ENCODE peak calls at places on chromosomes 12 and 14, in four cellular contexts. One of them, this sample, is unnamed.

GRCh38 chr12:14723763-14724162 is 27.4 kb upstream of the GUCY2C start:
- DNase-seq in K562: peak
- DNase-seq in A549: peak
- DNase-seq in H1: no peak
- DNase-seq in this sample: peak

GRCh38 chr14:69921052-69921451 is 41.8 kb downstream of the SMOC1 start:
- DNase-seq in H1: no peak
- DNase-seq in K562: no peak
- DNase-seq in A549: no peak
- DNase-seq in this sample: no peak

GRCh38 chr14:100376751-100377171 is 53.6 kb downstream of the SLC25A47 start:
- DNase-seq in H1: no peak
- DNase-seq in A549: peak
- DNase-seq in K562: no peak
- DNase-seq in this sample: peak

GRCh38 chr12:72057330-72057911 is 118.8 kb downstream of the TPH2 start:
- DNase-seq in A549: no peak
- DNase-seq in H1: no peak
- DNase-seq in K562: no peak
- DNase-seq in this sample: no peak

GRCh38 chr12:114478891-114479290 is 72.9 kb upstream of the TBX5 start:
- DNase-seq in A549: no peak
- DNase-seq in H1: no peak
- DNase-seq in K562: no peak
- DNase-seq in this sample: no peak

GRCh38 chr12:12786716-12787601 is 1.5 kb downstream of the APOLD1 start:
- DNase-seq in K562: peak
- DNase-seq in A549: peak
- DNase-seq in H1: peak
- DNase-seq in this sample: peak

GRCh38 chr12:53004582-53004981 is 1.7 kb upstream of the EIF4B start:
- DNase-seq in H1: no peak
- DNase-seq in A549: no peak
- DNase-seq in K562: no peak
- DNase-seq in this sample: no peak

GRCh38 chr12:93943766-93944165 is 204.6 kb upstream of the PLXNC1 start:
- DNase-seq in K562: no peak
- DNase-seq in H1: no peak
- DNase-seq in A549: no peak
- DNase-seq in this sample: no peak

GRCh38 chr12:76041406-76041805 is 9.8 kb upstream of the PHLDA1 start:
- DNase-seq in H1: no peak
- DNase-seq in A549: no peak
- DNase-seq in K562: no peak
- DNase-seq in this sample: no peak

GRCh38 chr12:95820096-95820703 is 29.6 kb upstream of the NTN4 start:
- DNase-seq in H1: no peak
- DNase-seq in A549: peak
- DNase-seq in K562: peak
- DNase-seq in this sample: peak

GRCh38 chr12:89073027-89073398 is 279.3 kb downstream of the DUSP6 start:
- DNase-seq in A549: no peak
- DNase-seq in H1: no peak
- DNase-seq in K562: no peak
- DNase-seq in this sample: no peak

GRCh38 chr12:52573306-52573705 is 337 bp downstream of the KRT74 start:
- DNase-seq in K562: no peak
- DNase-seq in H1: no peak
- DNase-seq in A549: no peak
- DNase-seq in this sample: no peak

GRCh38 chr14:87491816-87492215 is 501.2 kb downstream of the GALC start:
- DNase-seq in H1: no peak
- DNase-seq in A549: no peak
- DNase-seq in K562: no peak
- DNase-seq in this sample: no peak

GRCh38 chr12:58364389-58365086 is 423.2 kb downstream of the ATP23 start:
- DNase-seq in A549: peak
- DNase-seq in H1: no peak
- DNase-seq in K562: no peak
- DNase-seq in this sample: no peak

GRCh38 chr12:4664111-4664510 is 15.2 kb downstream of the NDUFA9 start:
- DNase-seq in H1: no peak
- DNase-seq in A549: no peak
- DNase-seq in K562: no peak
- DNase-seq in this sample: no peak

GRCh38 chr14:72560856-72561493 is 332.9 kb downstream of the DPF3 start:
- DNase-seq in H1: no peak
- DNase-seq in A549: no peak
- DNase-seq in K562: no peak
- DNase-seq in this sample: no peak

GRCh38 chr12:54384591-54385041 is at the start of gene ZNF385A:
- DNase-seq in H1: no peak
- DNase-seq in K562: no peak
- DNase-seq in A549: no peak
- DNase-seq in this sample: no peak

GRCh38 chr14:32450919-32451675 is 122.0 kb downstream of the AKAP6 start:
- DNase-seq in A549: no peak
- DNase-seq in K562: no peak
- DNase-seq in H1: no peak
- DNase-seq in this sample: no peak

GRCh38 chr12:132071001-132071810 is 72.9 kb downstream of the DDX51 start:
- DNase-seq in A549: no peak
- DNase-seq in H1: no peak
- DNase-seq in K562: no peak
- DNase-seq in this sample: no peak

GRCh38 chr12:111413442-111414086 is 7.8 kb downstream of the SH2B3 start:
- DNase-seq in A549: no peak
- DNase-seq in H1: no peak
- DNase-seq in K562: no peak
- DNase-seq in this sample: no peak

GRCh38 chr12:16389594-16389993 is 42.1 kb downstream of the MGST1 start:
- DNase-seq in H1: no peak
- DNase-seq in K562: no peak
- DNase-seq in A549: no peak
- DNase-seq in this sample: no peak

GRCh38 chr12:132171293-132171967 is 27.2 kb downstream of the NOC4L start:
- DNase-seq in A549: no peak
- DNase-seq in K562: no peak
- DNase-seq in H1: no peak
- DNase-seq in this sample: no peak

GRCh38 chr12:70606001-70606400 is 31.2 kb downstream of the PTPRB start:
- DNase-seq in K562: no peak
- DNase-seq in H1: no peak
- DNase-seq in A549: no peak
- DNase-seq in this sample: peak

GRCh38 chr12:130167537-130167936 is 5.3 kb downstream of the FZD10 start:
- DNase-seq in K562: no peak
- DNase-seq in H1: no peak
- DNase-seq in A549: no peak
- DNase-seq in this sample: no peak

GRCh38 chr14:89723930-89724915 is 230.3 kb downstream of the EFCAB11 start:
- DNase-seq in K562: no peak
- DNase-seq in A549: no peak
- DNase-seq in H1: no peak
- DNase-seq in this sample: no peak

GRCh38 chr14:52089208-52089607 is 20.3 kb upstream of the NID2 start:
- DNase-seq in K562: no peak
- DNase-seq in A549: no peak
- DNase-seq in H1: no peak
- DNase-seq in this sample: no peak

GRCh38 chr12:49809369-49810158 is 18.6 kb downstream of the NCKAP5L start:
- DNase-seq in H1: no peak
- DNase-seq in K562: no peak
- DNase-seq in A549: no peak
- DNase-seq in this sample: no peak

GRCh38 chr12:85519163-85519562 is 239.1 kb downstream of the ALX1 start:
- DNase-seq in H1: no peak
- DNase-seq in A549: no peak
- DNase-seq in K562: no peak
- DNase-seq in this sample: no peak

GRCh38 chr14:101827286-101827685 is 65.8 kb downstream of the PPP2R5C start:
- DNase-seq in A549: no peak
- DNase-seq in H1: no peak
- DNase-seq in K562: no peak
- DNase-seq in this sample: no peak

GRCh38 chr14:85439696-85440328 is 90.1 kb upstream of the FLRT2 start:
- DNase-seq in A549: no peak
- DNase-seq in K562: no peak
- DNase-seq in H1: no peak
- DNase-seq in this sample: no peak

GRCh38 chr12:68755536-68756243 is 9.7 kb downstream of the SLC35E3 start:
- DNase-seq in A549: no peak
- DNase-seq in K562: no peak
- DNase-seq in H1: no peak
- DNase-seq in this sample: no peak

GRCh38 chr12:27193854-27194544 is 50.1 kb upstream of the STK38L start:
- DNase-seq in K562: no peak
- DNase-seq in A549: no peak
- DNase-seq in H1: no peak
- DNase-seq in this sample: no peak

GRCh38 chr14:97120204-97121120 is 323.3 kb downstream of the VRK1 start:
- DNase-seq in K562: no peak
- DNase-seq in H1: no peak
- DNase-seq in A549: no peak
- DNase-seq in this sample: no peak

GRCh38 chr14:50520947-50521815 is 11.2 kb downstream of the MAP4K5 start:
- DNase-seq in K562: no peak
- DNase-seq in H1: no peak
- DNase-seq in A549: peak
- DNase-seq in this sample: no peak

GRCh38 chr12:27434673-27435565 is 11.6 kb upstream of the SMCO2 start:
- DNase-seq in A549: peak
- DNase-seq in H1: no peak
- DNase-seq in K562: peak
- DNase-seq in this sample: no peak

GRCh38 chr12:8033153-8034044 is 883 bp downstream of the FOXJ2 start:
- DNase-seq in K562: peak
- DNase-seq in H1: no peak
- DNase-seq in A549: peak
- DNase-seq in this sample: no peak

GRCh38 chr12:27751386-27752047 is 28.5 kb upstream of the KLHL42 start:
- DNase-seq in A549: no peak
- DNase-seq in K562: peak
- DNase-seq in H1: no peak
- DNase-seq in this sample: no peak

GRCh38 chr12:115583591-115583990 is 693.9 kb downstream of the MED13L start:
- DNase-seq in K562: no peak
- DNase-seq in A549: no peak
- DNase-seq in H1: no peak
- DNase-seq in this sample: no peak

GRCh38 chr12:87690236-87690810 is 338.9 kb downstream of the C12orf50 start:
- DNase-seq in H1: no peak
- DNase-seq in K562: no peak
- DNase-seq in A549: no peak
- DNase-seq in this sample: no peak
- TF ChIP-seq PHF8 in H1: no peak
- TF ChIP-seq PHF8 in K562: no peak
- TF ChIP-seq PHF8 in A549: no peak
- TF ChIP-seq PHF8 in this sample: no peak

GRCh38 chr12:18849080-18849479 is 111.2 kb downstream of the CAPZA3 start:
- DNase-seq in K562: no peak
- DNase-seq in H1: no peak
- DNase-seq in A549: no peak
- DNase-seq in this sample: no peak
- TF ChIP-seq PHF8 in K562: no peak
- TF ChIP-seq PHF8 in H1: no peak
- TF ChIP-seq PHF8 in A549: no peak
- TF ChIP-seq PHF8 in this sample: no peak

GRCh38 chr14:64566651-64567122 is 16.9 kb downstream of the PPP1R36 start:
- DNase-seq in H1: no peak
- DNase-seq in K562: no peak
- DNase-seq in A549: no peak
- DNase-seq in this sample: no peak
- TF ChIP-seq PHF8 in H1: no peak
- TF ChIP-seq PHF8 in K562: no peak
- TF ChIP-seq PHF8 in A549: no peak
- TF ChIP-seq PHF8 in this sample: no peak

DNA sequence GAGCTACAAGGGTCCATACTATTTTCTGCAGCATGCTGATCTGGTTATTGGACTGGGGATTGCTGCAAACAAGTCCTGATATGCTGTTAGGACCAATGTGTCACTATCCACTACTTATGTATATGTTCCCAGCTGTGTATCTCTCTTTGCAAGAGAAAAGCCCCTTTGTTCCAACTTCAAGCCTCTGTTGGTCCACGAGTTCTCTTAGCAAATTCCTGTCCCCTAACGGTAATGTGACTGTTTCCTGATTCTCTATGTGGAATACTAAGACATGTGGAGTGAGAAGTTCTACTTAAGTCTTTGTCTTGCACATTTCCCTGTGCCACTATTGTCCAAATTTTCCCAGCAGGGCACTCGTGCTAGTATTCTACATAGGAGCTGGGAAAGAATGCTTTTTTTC is 557.7 kb downstream of the FSCB start:
- DNase-seq in K562: no peak
- DNase-seq in H1: peak
- DNase-seq in A549: no peak
- DNase-seq in this sample: no peak
- TF ChIP-seq PHF8 in K562: no peak
- TF ChIP-seq PHF8 in H1: no peak
- TF ChIP-seq PHF8 in A549: no peak
- TF ChIP-seq PHF8 in this sample: no peak

DNA sequence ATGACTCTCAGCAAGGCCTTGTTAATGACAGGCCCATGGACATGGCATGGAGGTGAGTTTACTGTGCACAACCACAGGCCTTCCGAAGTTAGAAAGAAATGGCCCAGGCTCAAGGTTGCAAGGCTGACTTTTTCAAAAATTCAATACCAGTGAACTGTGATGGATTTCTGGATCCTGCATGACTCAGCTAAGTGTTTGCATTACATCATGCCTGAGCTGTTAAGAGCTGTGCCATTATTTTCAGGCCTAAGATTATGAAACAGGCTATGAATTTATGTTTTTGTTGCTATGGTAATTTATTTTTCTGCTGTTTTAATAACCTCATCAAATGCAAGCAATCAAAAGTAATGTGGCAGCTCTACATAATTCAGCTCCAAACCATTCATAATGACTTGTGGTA is 457.7 kb upstream of the TMEM132C start:
- DNase-seq in K562: no peak
- DNase-seq in A549: no peak
- DNase-seq in H1: no peak
- DNase-seq in this sample: no peak
- TF ChIP-seq PHF8 in K562: no peak
- TF ChIP-seq PHF8 in A549: no peak
- TF ChIP-seq PHF8 in H1: no peak
- TF ChIP-seq PHF8 in this sample: no peak

DNA sequence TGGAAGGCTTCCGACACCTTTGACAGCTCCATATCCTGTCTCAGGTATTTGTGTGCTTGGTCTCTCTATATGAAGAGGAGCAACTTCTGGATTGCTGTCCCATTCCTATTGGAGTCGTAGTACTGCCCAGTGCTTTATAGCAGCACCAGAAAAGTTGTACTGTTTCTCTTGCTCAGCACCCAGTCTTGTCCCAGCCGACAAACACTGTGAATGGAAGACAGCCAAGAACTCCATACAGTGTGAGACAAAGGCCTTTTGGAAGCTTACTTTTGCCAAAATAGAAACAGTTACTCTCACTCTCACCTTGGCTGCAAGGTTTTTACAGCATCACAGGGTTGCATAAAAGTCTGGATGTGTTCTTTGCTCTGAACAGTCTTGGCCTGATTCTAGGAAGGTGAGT is 105.3 kb downstream of the TGFB3 start:
- DNase-seq in K562: no peak
- DNase-seq in H1: no peak
- DNase-seq in A549: no peak
- DNase-seq in this sample: no peak
- TF ChIP-seq PHF8 in K562: no peak
- TF ChIP-seq PHF8 in H1: no peak
- TF ChIP-seq PHF8 in A549: no peak
- TF ChIP-seq PHF8 in this sample: no peak

This sample was measured in HepG2.